ENCODE peak calls at places on chromosomes 2 and 18, in eight cellular contexts. N is GM20000; B is lower leg skin; E is activated naive CD4-positive, alpha-beta T cell treated with anti-CD3 and anti-CD28 coated beads for 36 hours; I is H54; G is NCI-H1092 treated with DMSO at 0.1 percent for 48 hours; X is fibroblast of mammary gland; A is pancreas. K is an unnamed sample.

GRCh38 chr2:42809876-42810125 is 17.4 kb upstream of the HAAO start:
- DNase-seq in E (no peak), B (peak), G (no peak), A (peak), N (no peak), I (peak), X (no peak), K (peak)

GRCh38 chr2:212940816-212941215 is 210.6 kb downstream of the IKZF2 start:
- DNase-seq in I (no peak), B (no peak), X (peak), E (no peak), G (peak), N (no peak), A (no peak), K (no peak)

GRCh38 chr18:77131100-77131651 is 1.4 kb downstream of the MBP start:
- DNase-seq in A (no peak), B (peak), N (peak), X (peak), I (no peak), E (peak), G (no peak), K (peak)

GRCh38 chr2:222521099-222521498 is 96.8 kb downstream of the SGPP2 start:
- DNase-seq in A (no peak), X (no peak), I (no peak), B (no peak), E (no peak), N (no peak), G (no peak), K (no peak)

GRCh38 chr2:165238295-165238694 is 919 bp upstream of the SCN2A start:
- DNase-seq in A (no peak), N (no peak), G (no peak), X (peak), B (no peak), I (no peak), E (peak), K (no peak)

GRCh38 chr2:170375192-170375591 is 197.2 kb downstream of the MYO3B start:
- DNase-seq in N (no peak), A (no peak), I (no peak), B (no peak), G (no peak), X (no peak), E (no peak), K (no peak)

GRCh38 chr2:55148269-55148668 is 83.8 kb downstream of the CLHC1 start:
- DNase-seq in G (no peak), A (no peak), E (no peak), B (no peak), X (peak), I (no peak), N (no peak), K (no peak)

GRCh38 chr2:172782506-172783090 is 47.0 kb downstream of the RAPGEF4 start:
- DNase-seq in G (no peak), N (no peak), A (no peak), I (no peak), E (no peak), B (no peak), X (no peak), K (no peak)

GRCh38 chr2:120779781-120780283 is 44.2 kb downstream of the GLI2 start:
- DNase-seq in I (peak), B (no peak), X (peak), G (no peak), A (no peak), E (no peak), N (no peak), K (no peak)

GRCh38 chr18:51135361-51135760 is 62.1 kb downstream of the MEX3C start:
- DNase-seq in E (no peak), X (peak), B (no peak), G (no peak), I (no peak), A (no peak), N (no peak), K (no peak)